ENCODE peak calls at places on chromosome 6, in nine cellular contexts. Q is Peyer's patch, K is ovary, J is cardiac muscle cell, D is psoas muscle, Z is heart right ventricle, N is prostate gland, S is SK-N-SH, R is HepG2. Y is an unnamed sample.

GRCh38 chr6:132584698-132585097 is 4.8 kb downstream of the TAAR5 start:
- DNase-seq in Q (no peak), K (no peak), J (no peak), D (no peak), Z (no peak), N (no peak), S (no peak), R (no peak), Y (no peak)

GRCh38 chr6:68235192-68235812 is 399.8 kb upstream of the ADGRB3 start:
- DNase-seq in Q (no peak), K (no peak), J (peak; percentile 52), D (no peak), Z (no peak), N (no peak), S (no peak), R (no peak), Y (no peak)

GRCh38 chr6:136103101-136103688 is 146.9 kb downstream of the MTFR2 start:
- DNase-seq in Q (no peak), K (no peak), J (peak; percentile 59), D (no peak), Z (no peak), N (no peak), S (no peak), R (no peak), Y (no peak)

GRCh38 chr6:41811095-41811494 is 23.6 kb downstream of the TOMM6 start:
- DNase-seq in Q (no peak), K (no peak), J (no peak), D (no peak), Z (no peak), N (no peak), S (no peak), R (no peak), Y (no peak)

GRCh38 chr6:97626586-97627441 is 343.8 kb upstream of the MMS22L start:
- DNase-seq in Q (no peak), K (no peak), J (no peak), D (no peak), Z (no peak), N (no peak), S (no peak), R (no peak), Y (no peak)

GRCh38 chr6:72787521-72788031 is 165.7 kb downstream of the KCNQ5 start:
- DNase-seq in Q (no peak), K (no peak), J (peak; percentile 87), D (peak; percentile 18), Z (no peak), N (peak; percentile 83), S (no peak), R (no peak), Y (no peak)

GRCh38 chr6:72238900-72239299 is 352.6 kb downstream of the RIMS1 start:
- DNase-seq in Q (no peak), K (no peak), J (no peak), D (no peak), Z (no peak), N (no peak), S (no peak), R (no peak), Y (no peak)

GRCh38 chr6:5695260-5696245 is 311.2 kb downstream of the NRN1 start:
- DNase-seq in Q (no peak), K (no peak), J (peak; percentile 51), D (peak; percentile 28), Z (no peak), N (no peak), S (no peak), R (no peak), Y (no peak)

GRCh38 chr6:13687917-13688351 is 23.7 kb downstream of the RANBP9 start:
- DNase-seq in Q (no peak), K (no peak), J (no peak), D (no peak), Z (no peak), N (no peak), S (no peak), R (no peak), Y (no peak)

GRCh38 chr6:56370127-56370540 is 122.8 kb upstream of the COL21A1 start:
- DNase-seq in Q (peak; percentile 80), K (no peak), J (peak; percentile 55), D (peak; percentile 39), Z (peak; percentile 34), N (peak; percentile 79), S (peak; percentile 42), R (peak; percentile 87), Y (peak; percentile 39)

GRCh38 chr6:79713701-79714322 is 82.7 kb downstream of the SH3BGRL2 start:
- DNase-seq in Q (peak; percentile 71), K (peak; percentile 16), J (peak; percentile 66), D (peak; percentile 17), Z (no peak), N (peak; percentile 32), S (peak; percentile 53), R (peak; percentile 54), Y (peak; percentile 16)

GRCh38 chr6:30781697-30782424 is 37.5 kb upstream of the IER3 start:
- DNase-seq in Q (peak; percentile 94), K (peak; percentile 100), J (peak; percentile 99), D (peak; percentile 95), Z (peak; percentile 93), N (peak; percentile 81), S (peak; percentile 86), R (peak; percentile 96), Y (peak; percentile 96)

GRCh38 chr6:13565921-13566320 is 8.5 kb upstream of the SIRT5 start:
- DNase-seq in Q (no peak), K (no peak), J (no peak), D (no peak), Z (no peak), N (no peak), S (no peak), R (no peak), Y (no peak)

GRCh38 chr6:99614430-99615161 is 8.0 kb downstream of the PRDM13 start:
- DNase-seq in Q (no peak), K (no peak), J (no peak), D (no peak), Z (no peak), N (no peak), S (peak; percentile 57), R (no peak), Y (no peak)

GRCh38 chr6:120005292-120005976 is 655.9 kb upstream of the MAN1A1 start:
- DNase-seq in Q (no peak), K (no peak), J (no peak), D (no peak), Z (no peak), N (no peak), S (peak; percentile 25), R (peak; percentile 92), Y (no peak)

GRCh38 chr6:33914519-33915120 is 110.8 kb upstream of the MLN start:
- DNase-seq in Q (peak; percentile 79), K (no peak), J (no peak), D (no peak), Z (no peak), N (no peak), S (no peak), R (no peak), Y (no peak)

GRCh38 chr6:33915134-33915533 is 111.3 kb upstream of the MLN start:
- DNase-seq in Q (peak; percentile 57), K (no peak), J (peak; percentile 14), D (no peak), Z (no peak), N (no peak), S (no peak), R (no peak), Y (peak; percentile 32)

GRCh38 chr6:33909737-33910136 is 105.9 kb upstream of the MLN start:
- DNase-seq in Q (no peak), K (no peak), J (no peak), D (no peak), Z (no peak), N (no peak), S (no peak), R (no peak), Y (no peak)

GRCh38 chr6:33911488-33911887 is 107.7 kb upstream of the MLN start:
- DNase-seq in Q (no peak), K (no peak), J (no peak), D (no peak), Z (no peak), N (no peak), S (no peak), R (no peak), Y (no peak)

DNA sequence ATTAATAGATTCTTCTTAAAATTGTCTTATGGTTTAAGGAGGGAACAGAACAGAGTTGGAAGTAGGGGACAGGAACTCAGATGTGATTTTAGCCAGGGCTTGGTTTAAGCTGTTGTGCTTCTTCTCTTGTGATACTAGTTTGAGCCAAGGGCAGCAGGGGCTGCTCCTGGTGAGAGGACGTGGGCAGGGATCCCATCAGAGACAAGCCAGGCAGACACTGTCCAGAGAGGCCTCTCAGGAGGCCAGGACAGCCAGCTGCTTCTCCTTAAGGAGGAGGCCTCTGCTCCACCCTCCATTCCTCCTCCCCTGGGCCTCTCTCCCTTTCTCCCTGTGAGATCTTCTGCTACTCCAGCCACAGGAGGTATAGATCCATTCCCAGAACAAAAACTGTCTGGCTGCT is 108.4 kb upstream of the MLN start:
- DNase-seq in Q (no peak), K (no peak), J (no peak), D (no peak), Z (no peak), N (no peak), S (no peak), R (no peak), Y (no peak)
- H3K4me1 ChIP-seq in Q (peaks cover 2% of the 10 kb centered on the region), K (no peaks in the 10 kb centered on the region), J (peaks cover 8% of the 10 kb centered on the region), D (no peaks in the 10 kb centered on the region), Z (no peaks in the 10 kb centered on the region), N (no peaks in the 10 kb centered on the region), S (no peaks in the 10 kb centered on the region), R (peaks cover 17% of the 10 kb centered on the region), Y (no peaks in the 10 kb centered on the region)

GRCh38 chr6:138403324-138403800 is 661 bp upstream of the HEBP2 start:
- DNase-seq in Q (peak; percentile 69), K (peak; percentile 36), J (peak; percentile 29), D (peak; percentile 57), Z (peak; percentile 60), N (no peak), S (peak; percentile 65), R (no peak), Y (peak; percentile 44)
- TF ChIP-seq CTCF in Q (no peak), K (no peak), J (peak; percentile 21), D (peak; percentile 26), Z (peak; percentile 32), N (no peak), S (peak; percentile 27), R (peak; percentile 90), Y (peak; percentile 40)

DNA sequence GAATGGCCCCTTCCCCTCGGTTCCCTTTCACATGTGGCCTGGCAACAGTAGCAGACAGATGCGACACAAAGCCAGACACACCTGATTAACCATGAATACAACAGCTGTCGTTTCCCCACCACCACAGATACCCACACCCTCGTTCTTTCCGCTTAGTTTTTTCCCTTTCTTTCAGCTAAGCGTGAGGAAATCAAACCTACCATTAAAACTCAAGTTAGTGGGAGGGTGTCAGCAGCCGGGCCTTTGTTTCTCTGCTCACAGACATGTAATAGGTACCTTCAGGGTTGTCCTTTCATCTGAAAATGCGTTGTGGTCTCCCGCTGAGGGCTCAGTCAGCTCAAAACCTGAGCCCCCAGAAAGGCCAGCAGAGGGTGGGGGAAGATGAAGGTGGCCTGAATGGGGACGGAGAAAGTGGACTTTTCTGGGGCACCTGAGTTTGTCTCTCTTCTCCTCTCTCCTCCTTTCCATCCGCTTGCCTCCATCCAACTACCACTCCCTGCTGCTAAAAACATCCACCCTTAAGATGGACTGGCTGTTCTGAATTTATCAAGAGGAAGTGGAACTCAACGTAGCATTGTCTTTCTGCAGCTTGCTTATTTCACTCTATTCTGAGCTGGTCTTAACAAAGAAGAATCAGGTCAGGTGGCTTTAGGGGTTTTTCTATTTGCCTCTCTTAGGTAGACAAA is 516.5 kb upstream of the JARID2 start:
- DNase-seq in Q (no peak), K (no peak), J (no peak), D (no peak), Z (no peak), N (no peak), S (no peak), R (no peak), Y (no peak)
- H3K4me1 ChIP-seq in Q (no peaks in the 10 kb centered on the region), K (no peaks in the 10 kb centered on the region), J (peaks cover 3% of the 10 kb centered on the region), D (no peaks in the 10 kb centered on the region), Z (no peaks in the 10 kb centered on the region), N (no peaks in the 10 kb centered on the region), S (no peaks in the 10 kb centered on the region), R (no peaks in the 10 kb centered on the region), Y (no peaks in the 10 kb centered on the region)

GRCh38 chr6:105363100-105363754 is 39.7 kb downstream of the PREP start:
- DNase-seq in Q (no peak), K (no peak), J (peak; percentile 60), D (no peak), Z (no peak), N (no peak), S (peak; percentile 28), R (no peak), Y (no peak)
- TF ChIP-seq CTCF in Q (no peak), K (no peak), J (peak; percentile 51), D (peak; percentile 36), Z (peak; percentile 36), N (no peak), S (peak; percentile 72), R (peak; percentile 11), Y (peak; percentile 45)

Y was measured in left ventricle myocardium inferior.